ENCODE peak calls at places on chromosomes 7 and 10, in six cellular contexts. One of them, this sample, is unnamed.

GRCh38 chr7:44983742-44984477 is 5.1 kb upstream of the MYO1G start:
- DNase-seq in RWPE1: no peak
- DNase-seq in AG09319: no peak
- DNase-seq in fibroblast of lung: no peak
- DNase-seq in heart left ventricle: peak
- DNase-seq in PC-9: no peak
- DNase-seq in this sample: no peak

GRCh38 chr10:5512881-5513698 is 11.7 kb upstream of the CALML3 start:
- DNase-seq in RWPE1: no peak
- DNase-seq in PC-9: no peak
- DNase-seq in AG09319: no peak
- DNase-seq in fibroblast of lung: no peak
- DNase-seq in heart left ventricle: no peak
- DNase-seq in this sample: no peak

GRCh38 chr7:2034291-2035201 is 198.2 kb downstream of the MAD1L1 start:
- DNase-seq in PC-9: no peak
- DNase-seq in fibroblast of lung: no peak
- DNase-seq in heart left ventricle: no peak
- DNase-seq in RWPE1: no peak
- DNase-seq in AG09319: no peak
- DNase-seq in this sample: no peak

GRCh38 chr7:141281311-141281710 is 207.4 kb downstream of the TMEM178B start:
- DNase-seq in PC-9: no peak
- DNase-seq in heart left ventricle: peak
- DNase-seq in fibroblast of lung: no peak
- DNase-seq in AG09319: no peak
- DNase-seq in RWPE1: no peak
- DNase-seq in this sample: no peak

GRCh38 chr7:105734233-105734632 is 142.2 kb downstream of the ATXN7L1 start:
- DNase-seq in AG09319: no peak
- DNase-seq in PC-9: peak
- DNase-seq in heart left ventricle: no peak
- DNase-seq in fibroblast of lung: peak
- DNase-seq in RWPE1: no peak
- DNase-seq in this sample: no peak

GRCh38 chr10:49028639-49029038 is 86.7 kb downstream of the VSTM4 start:
- DNase-seq in RWPE1: no peak
- DNase-seq in PC-9: no peak
- DNase-seq in AG09319: no peak
- DNase-seq in fibroblast of lung: no peak
- DNase-seq in heart left ventricle: no peak
- DNase-seq in this sample: no peak

GRCh38 chr7:131170440-131171105 is 157.1 kb upstream of the MKLN1 start:
- DNase-seq in heart left ventricle: no peak
- DNase-seq in RWPE1: no peak
- DNase-seq in AG09319: no peak
- DNase-seq in PC-9: no peak
- DNase-seq in fibroblast of lung: peak
- DNase-seq in this sample: no peak

GRCh38 chr10:11551915-11552602 is 59.4 kb downstream of the USP6NL start:
- DNase-seq in PC-9: peak
- DNase-seq in heart left ventricle: no peak
- DNase-seq in AG09319: no peak
- DNase-seq in fibroblast of lung: peak
- DNase-seq in RWPE1: peak
- DNase-seq in this sample: no peak

GRCh38 chr10:19628767-19629443 is 187.3 kb upstream of the PLXDC2 start:
- DNase-seq in fibroblast of lung: peak
- DNase-seq in heart left ventricle: no peak
- DNase-seq in RWPE1: no peak
- DNase-seq in PC-9: no peak
- DNase-seq in AG09319: no peak
- DNase-seq in this sample: no peak

DNA sequence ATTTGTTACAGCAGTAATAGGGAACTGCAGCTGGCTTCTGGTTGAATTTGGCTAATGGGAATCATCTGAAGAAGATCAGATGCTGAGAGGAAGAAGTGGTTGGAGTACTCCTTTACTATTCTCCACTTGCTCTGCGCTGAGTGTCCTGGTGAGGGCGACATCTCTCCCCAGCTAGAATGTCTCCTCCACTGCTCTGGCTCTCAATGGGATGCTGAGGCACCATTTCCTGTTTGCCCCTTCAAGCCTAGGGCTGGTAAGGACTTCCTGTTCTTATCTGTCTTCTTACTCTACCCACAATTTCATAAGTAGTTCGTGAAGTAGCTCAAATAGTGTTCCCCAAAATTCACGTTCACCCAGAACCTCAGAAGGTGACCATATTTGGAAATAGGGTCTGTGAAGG is 43.2 kb upstream of the TES start:
- DNase-seq in PC-9: no peak
- DNase-seq in AG09319: no peak
- DNase-seq in RWPE1: no peak
- DNase-seq in heart left ventricle: no peak
- DNase-seq in fibroblast of lung: no peak
- DNase-seq in this sample: no peak
- TF ChIP-seq CTCF in PC-9: no peak
- TF ChIP-seq CTCF in AG09319: no peak
- TF ChIP-seq CTCF in RWPE1: no peak
- TF ChIP-seq CTCF in heart left ventricle: no peak
- TF ChIP-seq CTCF in fibroblast of lung: no peak
- TF ChIP-seq CTCF in this sample: no peak

DNA sequence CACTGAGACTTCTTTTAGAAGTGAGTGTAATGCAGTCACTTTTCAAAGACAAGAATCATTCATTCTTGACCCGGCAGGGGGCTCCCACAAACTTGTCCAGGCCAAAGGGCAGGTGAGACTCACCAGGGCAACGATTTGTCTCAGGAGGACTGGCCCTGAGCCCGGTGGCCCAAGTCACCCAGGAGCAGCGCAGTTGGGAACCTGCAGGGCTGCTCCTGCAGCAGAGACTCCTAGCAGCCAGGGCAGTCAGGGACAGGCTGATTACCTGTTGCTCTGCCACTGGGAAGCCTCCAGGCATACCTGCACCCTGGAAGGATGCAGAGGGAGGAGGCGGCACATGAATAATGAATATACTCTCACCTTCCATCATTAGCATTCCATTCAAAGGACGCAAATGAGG is 99.3 kb downstream of the C10orf90 start:
- DNase-seq in AG09319: no peak
- DNase-seq in fibroblast of lung: no peak
- DNase-seq in RWPE1: no peak
- DNase-seq in heart left ventricle: no peak
- DNase-seq in PC-9: no peak
- DNase-seq in this sample: peak
- TF ChIP-seq CTCF in AG09319: no peak
- TF ChIP-seq CTCF in fibroblast of lung: no peak
- TF ChIP-seq CTCF in RWPE1: no peak
- TF ChIP-seq CTCF in heart left ventricle: no peak
- TF ChIP-seq CTCF in PC-9: no peak
- TF ChIP-seq CTCF in this sample: peak

DNA sequence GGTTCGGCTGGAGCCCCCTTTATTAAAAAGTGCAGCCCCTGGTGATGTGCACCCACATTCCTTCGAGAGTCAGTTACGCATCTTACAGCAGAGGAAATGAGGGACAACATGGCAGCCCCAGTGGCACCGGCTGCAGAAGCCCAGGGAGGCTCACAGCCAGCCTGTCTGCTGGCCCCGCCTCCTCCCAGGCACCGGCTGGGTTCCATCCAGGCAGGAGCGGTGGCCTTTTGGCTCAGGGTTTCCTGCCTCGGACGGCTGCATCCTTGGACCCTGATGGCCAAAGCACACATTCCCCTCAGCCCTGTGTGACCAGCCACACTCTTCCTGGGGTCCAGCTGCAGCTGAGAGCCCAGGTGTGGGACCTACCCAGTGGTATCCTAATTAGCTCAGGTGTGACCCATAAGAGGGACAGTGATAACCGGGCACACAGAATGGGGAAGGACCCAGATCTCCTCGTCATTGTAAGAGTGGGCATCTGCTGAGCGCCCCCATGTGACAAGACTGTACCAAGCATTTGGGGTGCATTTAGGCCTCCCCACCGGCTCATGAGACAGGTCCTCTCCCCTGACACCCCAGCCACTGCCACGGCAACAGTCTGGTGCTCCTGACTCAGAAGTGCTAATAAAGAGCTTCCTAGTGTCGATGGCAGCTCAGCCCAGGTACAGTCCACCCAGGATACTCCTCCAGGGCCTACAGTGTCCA is 63.3 kb upstream of the CHST15 start:
- DNase-seq in heart left ventricle: no peak
- DNase-seq in RWPE1: no peak
- DNase-seq in fibroblast of lung: no peak
- DNase-seq in PC-9: no peak
- DNase-seq in AG09319: no peak
- DNase-seq in this sample: no peak
- TF ChIP-seq CTCF in heart left ventricle: no peak
- TF ChIP-seq CTCF in RWPE1: no peak
- TF ChIP-seq CTCF in fibroblast of lung: no peak
- TF ChIP-seq CTCF in PC-9: no peak
- TF ChIP-seq CTCF in AG09319: no peak
- TF ChIP-seq CTCF in this sample: no peak

GRCh38 chr7:22660732-22661131 is 66.3 kb upstream of the IL6 start:
- DNase-seq in RWPE1: no peak
- DNase-seq in AG09319: no peak
- DNase-seq in heart left ventricle: no peak
- DNase-seq in fibroblast of lung: no peak
- DNase-seq in PC-9: no peak
- DNase-seq in this sample: no peak
- TF ChIP-seq CTCF in RWPE1: no peak
- TF ChIP-seq CTCF in AG09319: no peak
- TF ChIP-seq CTCF in heart left ventricle: no peak
- TF ChIP-seq CTCF in fibroblast of lung: no peak
- TF ChIP-seq CTCF in PC-9: peak
- TF ChIP-seq CTCF in this sample: peak

GRCh38 chr7:139720705-139721231 is 57.0 kb downstream of the HIPK2 start:
- DNase-seq in heart left ventricle: no peak
- DNase-seq in AG09319: no peak
- DNase-seq in PC-9: no peak
- DNase-seq in RWPE1: peak
- DNase-seq in fibroblast of lung: no peak
- DNase-seq in this sample: peak
- TF ChIP-seq CTCF in heart left ventricle: no peak
- TF ChIP-seq CTCF in AG09319: no peak
- TF ChIP-seq CTCF in PC-9: no peak
- TF ChIP-seq CTCF in RWPE1: no peak
- TF ChIP-seq CTCF in fibroblast of lung: peak
- TF ChIP-seq CTCF in this sample: peak

GRCh38 chr10:125698599-125698998 is 15.6 kb upstream of the TEX36 start:
- DNase-seq in AG09319: no peak
- DNase-seq in PC-9: no peak
- DNase-seq in heart left ventricle: no peak
- DNase-seq in RWPE1: no peak
- DNase-seq in fibroblast of lung: no peak
- DNase-seq in this sample: no peak

GRCh38 chr10:125699562-125700143 is 16.7 kb upstream of the TEX36 start:
- DNase-seq in PC-9: no peak
- DNase-seq in fibroblast of lung: no peak
- DNase-seq in AG09319: no peak
- DNase-seq in heart left ventricle: no peak
- DNase-seq in RWPE1: no peak
- DNase-seq in this sample: no peak

GRCh38 chr10:125694874-125695273 is 11.9 kb upstream of the TEX36 start:
- DNase-seq in RWPE1: peak
- DNase-seq in fibroblast of lung: peak
- DNase-seq in PC-9: peak
- DNase-seq in AG09319: peak
- DNase-seq in heart left ventricle: no peak
- DNase-seq in this sample: peak

DNA sequence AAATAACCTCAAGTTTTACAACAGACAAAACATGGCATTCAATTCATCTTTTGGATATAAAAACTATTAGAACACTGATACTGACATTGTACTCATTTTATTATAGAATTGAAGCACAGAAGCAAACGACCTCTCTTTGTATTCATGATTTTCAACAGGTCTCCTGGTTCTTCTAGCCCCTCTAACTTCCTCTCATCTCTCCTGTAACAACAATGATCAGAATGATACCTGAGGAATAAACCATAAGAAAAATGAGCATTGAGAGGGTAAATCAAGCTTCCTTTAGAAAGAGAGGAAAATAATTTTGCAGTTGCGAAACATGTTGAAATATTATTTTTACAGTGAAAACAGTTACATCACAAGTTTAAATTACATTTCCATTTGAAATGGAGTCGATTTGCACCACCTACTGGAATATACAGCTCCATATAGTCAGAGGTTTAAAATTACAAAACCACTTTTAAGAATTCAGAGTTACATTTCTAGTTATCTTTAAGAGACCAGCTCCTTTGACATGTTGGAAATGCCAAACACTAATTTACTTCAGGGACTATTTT is 17.5 kb upstream of the TEX36 start:
- DNase-seq in PC-9: peak
- DNase-seq in fibroblast of lung: no peak
- DNase-seq in heart left ventricle: no peak
- DNase-seq in RWPE1: no peak
- DNase-seq in AG09319: no peak
- DNase-seq in this sample: no peak
- TF ChIP-seq CTCF in PC-9: peak
- TF ChIP-seq CTCF in fibroblast of lung: peak
- TF ChIP-seq CTCF in heart left ventricle: no peak
- TF ChIP-seq CTCF in RWPE1: no peak
- TF ChIP-seq CTCF in AG09319: peak
- TF ChIP-seq CTCF in this sample: peak

DNA sequence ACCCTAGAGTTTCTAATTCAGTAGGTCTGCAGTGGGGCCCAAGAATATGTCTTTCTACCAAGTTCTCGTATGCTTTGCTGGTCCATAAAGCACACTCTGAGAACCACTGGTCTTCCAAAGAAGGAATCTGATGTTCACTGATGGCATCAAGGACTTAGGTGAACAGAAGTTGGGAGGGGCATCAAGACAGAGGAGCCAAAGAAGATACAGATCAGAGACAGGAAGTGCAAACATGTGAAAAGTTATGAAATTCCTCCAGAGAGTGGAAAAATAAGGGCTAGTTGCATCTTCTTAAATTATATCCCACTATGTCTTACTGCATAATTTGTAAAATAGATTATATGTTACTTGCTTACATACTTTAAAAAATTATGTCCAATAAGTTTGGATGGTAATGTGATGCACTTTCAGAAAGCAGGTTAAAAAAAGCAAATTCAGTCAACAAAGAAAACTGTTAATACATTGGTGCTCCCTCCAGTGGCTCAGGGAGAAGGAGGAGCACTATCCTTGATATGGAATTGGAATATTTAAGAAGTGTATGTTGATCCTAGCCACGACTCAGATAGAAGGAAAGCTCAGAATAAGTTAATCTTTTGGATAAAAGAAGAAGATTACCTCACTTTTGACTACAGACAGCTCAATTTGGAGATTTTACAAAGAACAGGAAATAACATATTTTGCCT is 35.8 kb downstream of the CREB3L2 start:
- DNase-seq in heart left ventricle: no peak
- DNase-seq in fibroblast of lung: no peak
- DNase-seq in RWPE1: no peak
- DNase-seq in PC-9: no peak
- DNase-seq in AG09319: no peak
- DNase-seq in this sample: no peak
- TF ChIP-seq CTCF in heart left ventricle: no peak
- TF ChIP-seq CTCF in fibroblast of lung: no peak
- TF ChIP-seq CTCF in RWPE1: no peak
- TF ChIP-seq CTCF in PC-9: no peak
- TF ChIP-seq CTCF in AG09319: peak
- TF ChIP-seq CTCF in this sample: no peak

GRCh38 chr7:101319401-101319800 is 2.2 kb downstream of the IFT22 start:
- DNase-seq in AG09319: no peak
- DNase-seq in PC-9: no peak
- DNase-seq in fibroblast of lung: no peak
- DNase-seq in RWPE1: no peak
- DNase-seq in heart left ventricle: no peak
- DNase-seq in this sample: no peak

GRCh38 chr7:101321491-101322401 is at the start of gene IFT22:
- DNase-seq in fibroblast of lung: peak
- DNase-seq in RWPE1: peak
- DNase-seq in PC-9: peak
- DNase-seq in AG09319: peak
- DNase-seq in heart left ventricle: peak
- DNase-seq in this sample: peak
- TF ChIP-seq CTCF in fibroblast of lung: peak
- TF ChIP-seq CTCF in RWPE1: peak
- TF ChIP-seq CTCF in PC-9: no peak
- TF ChIP-seq CTCF in AG09319: peak
- TF ChIP-seq CTCF in heart left ventricle: no peak
- TF ChIP-seq CTCF in this sample: peak